ENCODE peak calls at places on chromosomes 11 and 22, in six cellular contexts. U, E, J, T, L and Y are unnamed samples.

GRCh38 chr11:15716550-15716949 is 601.8 kb downstream of the INSC start:
- DNase-seq in L (no peak), E (no peak), J (peak; percentile 71), U (peak; percentile 11), T (peak; percentile 9), Y (peak; percentile 64)

GRCh38 chr11:109236696-109237095 is 185.3 kb upstream of the C11orf87 start:
- DNase-seq in L (peak; percentile 54), E (no peak), U (peak; percentile 28), T (peak; percentile 3), J (peak; percentile 50), Y (no peak)

GRCh38 chr11:35963911-35964310 is 20.0 kb downstream of the LDLRAD3 start:
- DNase-seq in J (no peak), E (no peak), U (peak; percentile 97), T (peak; percentile 94), L (peak; percentile 25), Y (peak; percentile 12)

GRCh38 chr22:34847072-34847471 is 218.9 kb upstream of the ISX start:
- DNase-seq in U (no peak), L (peak; percentile 58), E (no peak), T (no peak), J (peak; percentile 47), Y (no peak)

GRCh38 chr11:86745571-86745970 is 54.8 kb upstream of the PRSS23 start:
- DNase-seq in J (peak; percentile 68), L (no peak), U (no peak), E (no peak), T (no peak), Y (no peak)

GRCh38 chr22:24954856-24955255 is 2.3 kb downstream of the KIAA1671 start:
- DNase-seq in E (no peak), J (no peak), T (no peak), U (no peak), L (no peak), Y (no peak)

GRCh38 chr22:30694638-30695350 is at the start of gene OSBP2:
- DNase-seq in U (peak; percentile 6), J (no peak), T (no peak), L (no peak), E (no peak), Y (no peak)

GRCh38 chr11:43419460-43419859 is 60.7 kb downstream of the TTC17 start:
- DNase-seq in L (peak; percentile 29), E (peak; percentile 40), T (peak; percentile 62), J (peak; percentile 14), U (peak; percentile 60), Y (peak; percentile 52)

GRCh38 chr22:26846645-26847044 is 189.3 kb downstream of the MIAT start:
- DNase-seq in L (peak; percentile 13), U (no peak), E (no peak), J (peak; percentile 91), T (no peak), Y (no peak)

GRCh38 chr22:50269573-50270301 is 443 bp downstream of the MAPK11 start:
- DNase-seq in U (peak; percentile 63), J (peak; percentile 67), T (peak; percentile 45), E (peak; percentile 70), L (peak; percentile 38), Y (no peak)

GRCh38 chr11:83051760-83052671 is 19.7 kb downstream of the RAB30 start:
- DNase-seq in E (no peak), L (peak; percentile 99), U (peak; percentile 91), T (peak; percentile 96), J (peak; percentile 97), Y (peak; percentile 98)

GRCh38 chr11:353315-353857 is 15.9 kb upstream of the B4GALNT4 start:
- DNase-seq in J (peak; percentile 70), U (peak; percentile 91), E (no peak), L (peak; percentile 87), T (peak; percentile 84), Y (peak; percentile 91)

GRCh38 chr11:125624756-125625213 is at the start of gene CHEK1:
- DNase-seq in L (no peak), T (no peak), J (no peak), E (no peak), U (no peak), Y (no peak)

GRCh38 chr11:118263694-118264567 is at the start of gene MPZL2:
- DNase-seq in L (no peak), J (no peak), T (no peak), U (no peak), E (no peak), Y (no peak)

GRCh38 chr11:97909544-97910394 is 1111.0 kb upstream of the CNTN5 start:
- DNase-seq in E (no peak), J (peak; percentile 85), L (peak; percentile 35), U (peak; percentile 83), T (peak; percentile 73), Y (peak; percentile 30)

GRCh38 chr22:38505595-38506117 is 455 bp downstream of the DDX17 start:
- DNase-seq in J (peak; percentile 60), U (peak; percentile 81), L (peak; percentile 78), E (peak; percentile 58), T (peak; percentile 62), Y (peak; percentile 67)

DNA sequence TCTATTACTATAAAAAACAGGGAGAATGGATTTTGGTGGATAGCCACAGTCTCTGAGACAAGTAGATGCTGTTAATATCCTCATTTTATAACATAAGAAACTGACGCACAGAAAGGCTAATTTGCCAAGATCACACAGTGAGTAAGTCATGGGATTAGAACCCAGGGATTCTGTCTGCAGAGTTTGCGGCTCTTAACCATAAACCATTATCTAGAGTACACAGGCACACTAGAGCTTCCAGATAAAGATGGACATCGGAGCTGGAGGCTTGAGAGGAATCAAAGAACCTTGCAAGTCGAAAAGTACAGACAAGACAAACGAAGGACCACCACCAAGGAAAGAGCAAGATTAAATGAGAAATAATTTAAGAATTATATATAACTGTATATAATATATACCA is 11.3 kb downstream of the LGALS12 start:
- DNase-seq in E (no peak), L (no peak), J (no peak), T (no peak), U (no peak), Y (no peak)
- H3K4me3 ChIP-seq in E (no peak overlapping the region), L (no peak overlapping the region), J (no peak overlapping the region), T (no peak overlapping the region), U (no peak overlapping the region), Y (no peak overlapping the region)

DNA sequence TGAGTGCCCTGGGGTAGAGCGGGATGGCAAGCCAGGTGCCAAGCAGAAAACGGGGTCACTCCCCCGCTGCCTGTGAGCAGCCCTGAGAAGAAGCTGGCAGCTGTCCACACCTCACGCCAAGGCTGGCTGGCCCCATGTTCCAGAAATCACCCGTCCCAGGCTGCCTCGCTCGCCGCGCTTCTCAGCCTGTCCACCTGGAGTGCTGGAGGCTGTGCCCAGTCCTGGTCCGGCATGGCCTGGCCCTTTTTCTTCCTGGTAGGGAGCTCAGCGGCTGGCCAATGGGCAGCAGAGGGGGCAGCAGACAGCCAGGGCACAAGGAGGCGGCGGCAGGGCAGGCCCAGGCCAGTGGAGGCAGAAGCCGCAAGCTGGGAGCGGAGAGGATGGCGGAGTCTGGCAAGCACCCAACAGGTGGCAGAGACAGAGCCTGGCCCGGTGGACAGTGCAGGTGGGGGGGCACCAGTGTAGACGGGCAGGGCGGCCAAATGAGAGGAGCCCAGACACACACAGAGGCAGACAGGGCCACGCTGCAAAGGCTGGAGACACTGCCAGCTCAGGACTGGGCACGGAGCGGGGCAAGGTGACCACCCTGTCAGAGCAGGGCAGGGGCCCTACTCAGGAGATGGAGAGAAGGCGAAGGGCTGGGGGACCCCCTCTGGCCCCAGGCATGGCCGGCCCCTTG is 37.2 kb upstream of the TH start:
- DNase-seq in J (no peak), T (no peak), E (no peak), U (no peak), L (no peak), Y (no peak)
- TF ChIP-seq CTCF in J (no peak), T (no peak), E (peak; percentile 5), U (no peak), L (no peak), Y (no peak)

GRCh38 chr11:47353978-47354774 is 1.7 kb upstream of the MYBPC3 start:
- DNase-seq in J (no peak), T (no peak), U (no peak), E (no peak), L (no peak), Y (no peak)
- H3K4me3 ChIP-seq in J (no peak overlapping the region), T (no peak overlapping the region), U (peak overlapping the region; percentile 24), E (no peak overlapping the region), L (peak overlapping the region; percentile 39), Y (no peak overlapping the region)

DNA sequence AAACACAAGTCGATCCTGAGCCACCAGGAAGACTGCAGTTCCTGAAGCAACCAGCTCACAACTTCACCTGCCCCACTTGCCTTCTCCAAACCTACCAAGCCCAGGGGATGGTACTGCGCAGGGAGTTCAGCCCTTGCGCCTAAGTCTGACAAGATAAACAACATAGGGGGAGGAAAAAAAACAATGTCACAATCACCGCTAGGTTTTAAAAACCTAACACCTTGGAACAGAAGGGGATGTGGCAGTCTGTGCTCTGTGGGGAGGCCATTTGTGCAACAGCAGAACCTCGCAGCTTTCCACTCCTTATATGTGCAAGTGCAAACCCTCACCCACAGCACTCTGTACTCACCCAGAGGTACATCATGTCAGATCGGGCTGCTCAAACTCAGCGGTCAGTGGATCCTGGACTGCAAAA is 134.2 kb downstream of the RBFOX2 start:
- DNase-seq in E (no peak), U (no peak), J (no peak), L (no peak), T (peak; percentile 28), Y (peak; percentile 47)
- TF ChIP-seq CTCF in E (no peak), U (no peak), J (no peak), L (no peak), T (no peak), Y (no peak)